ENCODE peak calls at places on chromosomes 6 and 20, in eight cellular contexts. K, O, Y, N, J, G, E and Z are unnamed samples.

GRCh38 chr20:48722737-48723191 is 105.0 kb downstream of the PREX1 start:
- DNase-seq in E (peak), J (no peak), K (no peak), Y (no peak), O (peak), G (peak), N (no peak), Z (no peak)

GRCh38 chr20:62737971-62738881 is 29.6 kb downstream of the NTSR1 start:
- DNase-seq in O (no peak), N (no peak), E (no peak), G (no peak), K (no peak), Y (no peak), J (no peak), Z (no peak)

GRCh38 chr6:42147138-42147562 is 4.7 kb upstream of the C6orf132 start:
- DNase-seq in J (no peak), E (no peak), O (no peak), N (no peak), Y (no peak), K (no peak), G (no peak), Z (no peak)

GRCh38 chr20:58652606-58653303 is 1.7 kb downstream of the STX16 start:
- DNase-seq in K (no peak), E (no peak), N (no peak), J (no peak), G (no peak), Y (no peak), O (no peak), Z (no peak)

GRCh38 chr20:17957505-17958325 is 10.9 kb downstream of the SNX5 start:
- DNase-seq in G (no peak), J (no peak), E (no peak), K (no peak), Y (no peak), O (no peak), N (no peak), Z (no peak)

GRCh38 chr6:96499781-96500180 is 21.8 kb upstream of the UFL1 start:
- DNase-seq in K (peak), O (no peak), N (no peak), Y (peak), E (peak), J (no peak), G (no peak), Z (peak)

GRCh38 chr20:6094038-6094437 is 28.8 kb downstream of the FERMT1 start:
- DNase-seq in G (no peak), Y (no peak), N (no peak), K (no peak), O (no peak), J (no peak), E (no peak), Z (no peak)

GRCh38 chr20:53581444-53582311 is 12.0 kb downstream of the ZNF217 start:
- DNase-seq in J (no peak), O (no peak), N (no peak), G (no peak), E (peak), Y (no peak), K (peak), Z (no peak)

GRCh38 chr6:36677753-36678487 is 594 bp upstream of the CDKN1A start:
- DNase-seq in E (peak), Y (no peak), K (no peak), J (no peak), G (no peak), N (no peak), O (no peak), Z (no peak)

GRCh38 chr20:50395258-50395729 is 114.9 kb upstream of the PTPN1 start:
- DNase-seq in Y (no peak), E (no peak), O (no peak), K (no peak), N (no peak), G (no peak), J (peak), Z (no peak)

GRCh38 chr6:140623498-140623897 is 1249.0 kb upstream of the CITED2 start:
- DNase-seq in Y (no peak), J (peak), O (no peak), G (no peak), N (no peak), K (no peak), E (no peak), Z (no peak)

GRCh38 chr6:3291987-3292386 is 33.2 kb downstream of the PSMG4 start:
- DNase-seq in N (no peak), K (no peak), J (no peak), E (no peak), G (no peak), O (no peak), Y (no peak), Z (no peak)

GRCh38 chr6:88499845-88500699 is 333.9 kb upstream of the CNR1 start:
- DNase-seq in E (peak), O (no peak), J (no peak), Y (no peak), G (no peak), N (no peak), K (no peak), Z (no peak)

GRCh38 chr20:51840865-51841264 is 38.5 kb upstream of the SALL4 start:
- DNase-seq in E (no peak), G (no peak), Y (no peak), J (no peak), K (no peak), N (no peak), O (no peak), Z (no peak)

GRCh38 chr6:116200619-116201249 is 53.1 kb downstream of the TSPYL4 start:
- DNase-seq in K (no peak), Y (no peak), E (no peak), N (no peak), J (no peak), G (no peak), O (no peak), Z (no peak)

GRCh38 chr6:91106083-91106482 is 519.2 kb upstream of the MAP3K7 start:
- DNase-seq in N (no peak), E (no peak), J (no peak), K (no peak), O (no peak), Y (no peak), G (no peak), Z (no peak)

GRCh38 chr6:52594216-52594615 is 17.4 kb upstream of the TRAM2 start:
- DNase-seq in Y (no peak), J (no peak), G (no peak), K (no peak), N (no peak), E (no peak), O (no peak), Z (no peak)

GRCh38 chr6:53441035-53441493 is 92.3 kb upstream of the ELOVL5 start:
- DNase-seq in G (no peak), K (no peak), O (no peak), N (no peak), E (peak), Y (no peak), J (no peak), Z (no peak)

GRCh38 chr6:103699770-103700169 is 1159.9 kb downstream of the HACE1 start:
- DNase-seq in N (no peak), K (no peak), O (no peak), J (no peak), E (no peak), Y (no peak), G (no peak), Z (no peak)

GRCh38 chr20:13800728-13801134 is 15.9 kb downstream of the NDUFAF5 start:
- DNase-seq in E (no peak), N (no peak), K (no peak), G (peak), Y (no peak), J (peak), O (no peak), Z (no peak)